ENCODE peak calls at places on chromosomes 1 and 21, in eight cellular contexts. Y, C, Q, H, F, W, K and M are unnamed samples.

GRCh38 chr1:84260852-84261518 is 40.5 kb upstream of the SAMD13 start:
- DNase-seq in Y (no peak), C (no peak), Q (no peak), H (peak; percentile 75), F (no peak), W (no peak), K (no peak), M (no peak)

GRCh38 chr1:111241797-111242196 is 14.3 kb downstream of the CHI3L2 start:
- DNase-seq in Y (no peak), C (no peak), Q (no peak), H (no peak), F (no peak), W (no peak), K (no peak), M (no peak)

GRCh38 chr1:7401814-7402547 is 369.1 kb upstream of the VAMP3 start:
- DNase-seq in Y (no peak), C (no peak), Q (no peak), H (no peak), F (no peak), W (peak; percentile 96), K (peak; percentile 36), M (peak; percentile 100)

GRCh38 chr1:52482326-52483004 is 70.4 kb downstream of the TUT4 start:
- DNase-seq in Y (no peak), C (no peak), Q (no peak), H (no peak), F (no peak), W (no peak), K (no peak), M (peak; percentile 25)

GRCh38 chr1:155277896-155278688 is 829 bp downstream of the HCN3 start:
- DNase-seq in Y (no peak), C (peak; percentile 51), Q (peak; percentile 73), H (peak; percentile 89), F (peak; percentile 82), W (no peak), K (peak; percentile 99), M (peak; percentile 42)

GRCh38 chr21:25506887-25507286 is 100.4 kb downstream of the MRPL39 start:
- DNase-seq in Y (no peak), C (no peak), Q (no peak), H (no peak), F (no peak), W (no peak), K (no peak), M (no peak)

GRCh38 chr1:42758641-42759040 is 8.2 kb downstream of the P3H1 start:
- DNase-seq in Y (peak; percentile 31), C (no peak), Q (no peak), H (no peak), F (no peak), W (no peak), K (no peak), M (no peak)

GRCh38 chr21:45290948-45291612 is 3.4 kb upstream of the POFUT2 start:
- DNase-seq in Y (no peak), C (no peak), Q (no peak), H (no peak), F (no peak), W (no peak), K (no peak), M (no peak)

GRCh38 chr1:171754381-171754705 is 12.5 kb upstream of the VAMP4 start:
- DNase-seq in Y (no peak), C (no peak), Q (peak; percentile 48), H (no peak), F (no peak), W (peak; percentile 31), K (peak; percentile 45), M (peak; percentile 88)

GRCh38 chr1:84090447-84091244 is 53.4 kb upstream of the PRKACB start:
- DNase-seq in Y (no peak), C (no peak), Q (no peak), H (peak; percentile 5), F (no peak), W (no peak), K (no peak), M (no peak)

GRCh38 chr1:1538989-1539309 is 1.5 kb downstream of the TMEM240 start:
- DNase-seq in Y (no peak), C (no peak), Q (no peak), H (no peak), F (no peak), W (no peak), K (no peak), M (no peak)

GRCh38 chr1:1437904-1438376 is 2.5 kb downstream of the VWA1 start:
- DNase-seq in Y (no peak), C (no peak), Q (no peak), H (no peak), F (peak; percentile 75), W (no peak), K (no peak), M (no peak)

GRCh38 chr1:210437781-210438180 is 109.1 kb downstream of the HHAT start:
- DNase-seq in Y (no peak), C (no peak), Q (no peak), H (no peak), F (no peak), W (no peak), K (no peak), M (no peak)

GRCh38 chr21:35256468-35256988 is 207.4 kb upstream of the RUNX1 start:
- DNase-seq in Y (no peak), C (peak; percentile 49), Q (peak; percentile 67), H (peak; percentile 92), F (peak; percentile 79), W (peak; percentile 94), K (no peak), M (peak; percentile 94)

GRCh38 chr1:7549693-7550161 is 221.4 kb upstream of the VAMP3 start:
- DNase-seq in Y (no peak), C (no peak), Q (no peak), H (no peak), F (no peak), W (no peak), K (no peak), M (peak; percentile 80)

GRCh38 chr1:18928985-18929384 is 26.6 kb upstream of the ALDH4A1 start:
- DNase-seq in Y (no peak), C (no peak), Q (no peak), H (no peak), F (no peak), W (no peak), K (no peak), M (no peak)

GRCh38 chr1:114715952-114716303 is 643 bp downstream of the NRAS start:
- DNase-seq in Y (no peak), C (no peak), Q (no peak), H (no peak), F (no peak), W (no peak), K (no peak), M (no peak)

GRCh38 chr1:166698771-166699170 is 140.5 kb upstream of the POGK start:
- DNase-seq in Y (no peak), C (no peak), Q (no peak), H (no peak), F (no peak), W (no peak), K (no peak), M (no peak)